ENCODE peak calls at places on chromosomes 16 and 17, in five cellular contexts. F is testis, Q is tibial nerve, S is uterus, X is transverse colon. I is an unnamed sample.

GRCh38 chr17:8997994-8998628 is 23.2 kb upstream of the NTN1 start:
- DNase-seq in F (peak), Q (peak), S (no peak), X (peak), I (peak)

GRCh38 chr17:2047590-2047989 is 5.8 kb downstream of the OVCA2 start:
- DNase-seq in F (no peak), Q (no peak), S (no peak), X (no peak), I (no peak)

GRCh38 chr16:4801051-4801961 is 1.1 kb downstream of the ROGDI start:
- DNase-seq in F (no peak), Q (no peak), S (no peak), X (peak), I (no peak)

GRCh38 chr17:40005527-40005926 is 9.7 kb upstream of the CSF3 start:
- DNase-seq in F (no peak), Q (no peak), S (no peak), X (no peak), I (no peak)

GRCh38 chr17:8289103-8289397 is 580 bp downstream of the RANGRF start:
- DNase-seq in F (no peak), Q (peak), S (no peak), X (no peak), I (no peak)

GRCh38 chr16:86020971-86021370 is 122.0 kb downstream of the IRF8 start:
- DNase-seq in F (no peak), Q (no peak), S (no peak), X (no peak), I (no peak)

GRCh38 chr17:44997733-44998520 is 29.8 kb upstream of the C1QL1 start:
- DNase-seq in F (no peak), Q (no peak), S (no peak), X (no peak), I (no peak)

GRCh38 chr16:2846511-2847310 is 11.3 kb downstream of the PRSS22 start:
- DNase-seq in F (no peak), Q (no peak), S (no peak), X (no peak), I (no peak)

GRCh38 chr16:1993731-1994131 is 4.0 kb downstream of the SYNGR3 start:
- DNase-seq in F (no peak), Q (no peak), S (no peak), X (no peak), I (no peak)

GRCh38 chr16:5072334-5073278 is 963 bp downstream of the ALG1 start:
- DNase-seq in F (no peak), Q (no peak), S (no peak), X (no peak), I (no peak)

GRCh38 chr17:39235555-39236221 is 9.9 kb upstream of the STAC2 start:
- DNase-seq in F (peak), Q (no peak), S (no peak), X (peak), I (no peak)

GRCh38 chr16:82720414-82720813 is 93.6 kb downstream of the CDH13 start:
- DNase-seq in F (no peak), Q (no peak), S (no peak), X (no peak), I (no peak)

GRCh38 chr17:45631941-45632340 is 141.4 kb upstream of the PLEKHM1 start:
- DNase-seq in F (no peak), Q (no peak), S (no peak), X (no peak), I (no peak)

GRCh38 chr17:56176101-56176500 is 22.8 kb downstream of the ANKFN1 start:
- DNase-seq in F (no peak), Q (no peak), S (no peak), X (no peak), I (no peak)

GRCh38 chr17:9434502-9435113 is 141.0 kb downstream of the STX8 start:
- DNase-seq in F (no peak), Q (no peak), S (no peak), X (no peak), I (peak)

GRCh38 chr17:77291591-77292386 is 151.0 kb downstream of the SEC14L1 start:
- DNase-seq in F (no peak), Q (no peak), S (no peak), X (no peak), I (no peak)

GRCh38 chr16:5422643-5423496 is 325.3 kb upstream of the EEF2KMT start:
- DNase-seq in F (no peak), Q (no peak), S (no peak), X (no peak), I (no peak)

GRCh38 chr17:73291260-73291801 is 20.5 kb downstream of the CDC42EP4 start:
- DNase-seq in F (no peak), Q (peak), S (peak), X (peak), I (peak)

GRCh38 chr16:86662195-86662594 is 83.8 kb downstream of the FOXL1 start:
- DNase-seq in F (no peak), Q (no peak), S (no peak), X (no peak), I (no peak)

GRCh38 chr16:4506450-4506849 is 30.3 kb downstream of the HMOX2 start:
- DNase-seq in F (peak), Q (no peak), S (peak), X (peak), I (peak)

GRCh38 chr16:17802566-17802965 is 331.8 kb upstream of the XYLT1 start:
- DNase-seq in F (no peak), Q (no peak), S (no peak), X (no peak), I (no peak)

GRCh38 chr17:10316986-10317834 is 55.6 kb downstream of the MYH13 start:
- DNase-seq in F (peak), Q (no peak), S (peak), X (peak), I (peak)

GRCh38 chr16:2186505-2186904 is 9.9 kb downstream of the CASKIN1 start:
- DNase-seq in F (no peak), Q (no peak), S (no peak), X (no peak), I (no peak)

GRCh38 chr16:80803341-80804060 is 897 bp downstream of the CDYL2 start:
- DNase-seq in F (peak), Q (no peak), S (no peak), X (peak), I (peak)

GRCh38 chr17:13283606-13284005 is 265.8 kb upstream of the ELAC2 start:
- DNase-seq in F (no peak), Q (no peak), S (no peak), X (no peak), I (no peak)

GRCh38 chr16:66553223-66553622 is 847 bp downstream of the CKLF start:
- DNase-seq in F (no peak), Q (no peak), S (no peak), X (peak), I (peak)

GRCh38 chr16:58843675-58844074 is 109.6 kb upstream of the GOT2 start:
- DNase-seq in F (no peak), Q (no peak), S (no peak), X (no peak), I (no peak)

GRCh38 chr17:50689251-50689650 is 18.5 kb downstream of the ANKRD40 start:
- DNase-seq in F (no peak), Q (no peak), S (no peak), X (no peak), I (no peak)

GRCh38 chr17:4946312-4946976 is 1.9 kb downstream of the PFN1 start:
- DNase-seq in F (no peak), Q (no peak), S (peak), X (no peak), I (no peak)
- TF ChIP-seq POLR2A in F (no peak), Q (no peak), S (no peak), X (peak), I (no peak)

DNA sequence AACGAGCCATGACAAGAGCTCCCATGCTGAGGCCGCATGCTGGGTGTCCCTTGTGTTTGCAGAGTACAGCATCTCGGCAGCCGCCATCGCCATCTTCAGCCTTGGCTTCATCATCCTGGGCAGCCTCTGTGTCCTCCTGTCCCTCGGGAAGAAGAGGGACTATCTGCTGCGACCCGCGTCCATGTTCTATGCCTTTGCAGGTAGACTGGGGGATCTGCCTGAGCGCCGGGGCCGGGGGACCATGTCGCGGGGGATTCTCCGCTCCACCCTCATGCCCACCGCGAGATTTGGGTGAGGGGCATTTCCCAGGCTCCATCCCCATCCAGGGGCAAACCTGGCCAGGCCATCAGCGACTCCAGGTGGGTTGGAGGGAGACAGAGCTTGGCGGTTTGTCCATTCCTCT is 10.7 kb downstream of the CACNG1 start:
- DNase-seq in F (no peak), Q (no peak), S (no peak), X (no peak), I (peak)
- H3K4me3 ChIP-seq in F (no peak), Q (no peak), S (no peak), X (no peak), I (no peak)

GRCh38 chr16:88451586-88452484 is 1.2 kb upstream of the ZFPM1 start:
- DNase-seq in F (no peak), Q (no peak), S (peak), X (no peak), I (no peak)

GRCh38 chr16:88453217-88453531 is at the start of gene ZFPM1:
- DNase-seq in F (no peak), Q (no peak), S (no peak), X (no peak), I (no peak)

GRCh38 chr16:88453621-88454314 is 688 bp downstream of the ZFPM1 start:
- DNase-seq in F (no peak), Q (no peak), S (no peak), X (no peak), I (no peak)

GRCh38 chr16:88454315-88455057 is 1.4 kb downstream of the ZFPM1 start:
- DNase-seq in F (no peak), Q (no peak), S (no peak), X (peak), I (peak)

DNA sequence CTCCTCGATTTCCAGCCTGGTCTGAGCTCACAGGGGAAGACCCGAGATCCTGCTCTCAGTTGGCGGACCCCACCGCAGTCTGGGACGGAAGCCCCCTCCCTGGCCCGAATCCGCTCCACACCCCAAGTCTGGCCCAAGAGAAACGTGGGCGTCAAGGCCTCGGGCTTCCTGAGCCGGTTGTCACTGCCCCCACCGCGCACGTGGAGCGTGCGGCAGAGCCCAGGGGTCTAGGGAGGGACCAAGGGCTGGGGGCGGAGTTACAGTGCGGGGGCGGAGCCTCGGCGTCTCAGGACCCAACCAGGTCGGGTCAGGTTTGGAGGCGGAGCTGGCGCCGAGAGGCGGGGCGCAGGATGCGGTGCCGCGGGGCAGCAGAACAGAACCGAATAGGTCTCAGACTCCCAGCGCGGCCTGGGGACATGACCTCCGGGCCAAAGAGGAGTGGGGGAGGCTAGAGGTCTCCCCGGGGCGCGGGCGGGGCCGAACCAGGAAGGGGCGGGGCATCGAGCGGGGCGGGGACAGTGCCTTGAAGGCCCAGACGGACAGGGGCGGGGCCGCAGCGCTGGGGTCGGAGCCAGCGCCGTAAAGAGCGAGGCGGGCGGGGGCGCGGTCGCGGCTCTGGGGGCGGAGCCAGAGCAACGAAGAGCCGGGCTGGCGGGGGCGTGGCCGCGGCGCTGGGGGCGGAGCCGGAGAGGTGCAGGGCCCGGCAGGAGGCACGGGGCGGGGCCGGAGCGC is 429 bp upstream of the ZFPM1 start:
- DNase-seq in F (peak), Q (peak), S (peak), X (peak), I (peak)
- TF ChIP-seq POLR2A in F (no peak), Q (no peak), S (no peak), X (no peak), I (no peak)

GRCh38 chr17:3639981-3640596 is 3.5 kb downstream of the CTNS start:
- DNase-seq in F (peak), Q (no peak), S (no peak), X (no peak), I (peak)
- H3K4me3 ChIP-seq in F (no peak), Q (no peak), S (no peak), X (no peak), I (no peak)

GRCh38 chr16:68470461-68471150 is 22.3 kb upstream of the SMPD3 start:
- DNase-seq in F (peak), Q (no peak), S (no peak), X (peak), I (no peak)
- TF ChIP-seq POLR2A in F (no peak), Q (no peak), S (no peak), X (no peak), I (no peak)

GRCh38 chr16:50548659-50549560 is 714 bp downstream of the NKD1 start:
- DNase-seq in F (no peak), Q (no peak), S (peak), X (no peak), I (peak)

GRCh38 chr16:50547340-50547865 is 793 bp upstream of the NKD1 start:
- DNase-seq in F (peak), Q (no peak), S (peak), X (peak), I (peak)

GRCh38 chr16:50549561-50549915 is 1.3 kb downstream of the NKD1 start:
- DNase-seq in F (no peak), Q (no peak), S (no peak), X (no peak), I (no peak)

GRCh38 chr16:50550035-50550434 is 1.8 kb downstream of the NKD1 start:
- DNase-seq in F (peak), Q (no peak), S (peak), X (no peak), I (no peak)

DNA sequence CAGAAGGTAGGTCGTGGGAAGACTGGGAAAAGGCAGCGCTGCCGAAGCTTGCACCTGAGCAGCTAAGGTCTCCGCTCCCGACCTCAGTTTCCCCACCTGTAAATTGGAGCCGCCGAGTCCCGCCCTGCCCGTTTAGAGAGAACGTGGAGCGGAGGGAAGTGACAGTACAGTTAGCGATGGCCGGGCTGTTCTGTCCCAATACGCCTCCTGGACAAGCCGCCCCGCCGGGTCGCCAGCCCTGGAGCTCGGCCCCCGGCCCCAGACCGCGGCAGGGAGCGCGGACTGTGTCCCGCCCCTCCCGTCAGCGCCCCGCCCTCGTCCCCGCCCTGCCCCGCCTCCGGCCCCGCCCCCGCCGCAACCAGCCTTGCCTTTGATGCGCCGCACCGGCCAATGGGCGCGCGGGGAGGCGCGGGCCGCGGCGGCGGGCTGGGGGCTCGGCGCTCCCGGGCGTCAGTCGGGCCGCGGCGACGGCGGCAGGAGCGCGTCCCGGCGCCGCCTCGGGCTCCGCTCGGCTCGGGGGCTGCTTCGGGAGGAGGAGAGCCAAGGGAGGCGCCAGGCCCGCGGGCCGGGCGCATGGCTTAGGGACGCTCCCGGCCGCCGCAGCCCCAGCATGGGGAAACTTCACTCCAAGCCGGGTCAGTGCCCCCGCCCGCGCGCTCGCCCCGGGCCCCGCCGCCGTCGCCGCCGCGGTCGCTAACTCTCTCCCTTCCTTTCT is at the start of gene NKD1:
- DNase-seq in F (peak), Q (peak), S (peak), X (peak), I (peak)
- H3K4me3 ChIP-seq in F (peak), Q (peak), S (peak), X (peak), I (peak)

DNA sequence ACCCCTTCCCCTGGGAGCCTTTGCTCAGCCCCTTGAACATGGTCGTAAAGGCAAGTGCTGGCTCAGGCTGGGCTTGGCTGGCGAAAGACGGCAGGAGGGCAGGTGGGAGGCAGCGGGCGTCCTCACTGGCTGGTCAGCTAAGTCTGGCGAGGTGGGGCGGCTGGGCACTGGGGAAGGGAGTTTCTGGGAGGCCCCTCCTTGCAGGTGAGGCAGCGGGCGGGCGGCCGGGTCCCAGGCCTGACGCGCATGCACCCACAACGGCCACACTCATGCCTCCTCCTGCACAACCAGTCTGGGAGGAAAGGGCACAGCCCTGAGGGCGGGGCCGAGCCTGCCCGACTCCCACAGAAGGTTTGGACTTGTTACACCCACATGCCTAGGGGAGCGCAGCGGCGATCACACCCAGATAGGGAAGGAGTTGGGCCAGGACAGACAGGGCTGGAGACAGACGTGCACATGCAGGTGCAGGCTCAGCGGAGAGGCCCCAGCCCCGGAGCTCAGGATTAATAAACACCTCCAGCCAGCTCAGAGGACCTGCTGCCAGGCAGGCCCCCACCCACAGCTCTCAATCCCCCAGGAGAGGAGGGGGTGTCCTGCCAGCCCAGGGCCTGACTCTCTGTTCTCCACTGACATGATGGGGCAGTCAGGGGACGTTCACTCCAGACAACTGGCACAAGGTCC is at the start of gene EVPL:
- DNase-seq in F (no peak), Q (no peak), S (no peak), X (peak), I (peak)
- TF ChIP-seq POLR2A in F (no peak), Q (no peak), S (no peak), X (peak), I (no peak)

GRCh38 chr17:64969046-64969501 is 49.8 kb upstream of the LRRC37A3 start:
- DNase-seq in F (no peak), Q (no peak), S (no peak), X (no peak), I (no peak)
- H3K4me3 ChIP-seq in F (no peak), Q (no peak), S (no peak), X (no peak), I (no peak)

I was measured in stomach.